ENCODE peak calls at places on chromosomes 6 and 20, in five cellular contexts. X is ovary, S is neuronal stem cell, I is GM23338, Q is heart right ventricle. H is an unnamed sample.
A peak's percentile ranks its signal among the peaks of the same experiment; 100 is the strongest.

GRCh38 chr6:40899684-40900155 is 139.3 kb downstream of the UNC5CL start:
- DNase-seq in S (no peak), Q (peak; percentile 15), X (no peak), I (no peak), H (no peak)

GRCh38 chr6:36242161-36242560 is 27.7 kb upstream of the PNPLA1 start:
- DNase-seq in Q (no peak), X (no peak), I (no peak), S (no peak), H (no peak)

GRCh38 chr20:57663241-57663640 is 43.0 kb upstream of the ZBP1 start:
- DNase-seq in I (no peak), X (peak; percentile 28), Q (no peak), S (no peak), H (peak; percentile 6)

GRCh38 chr6:52553158-52553557 is 23.7 kb downstream of the TRAM2 start:
- DNase-seq in S (no peak), X (no peak), Q (no peak), I (no peak), H (no peak)

GRCh38 chr6:88211446-88211845 is 45.3 kb upstream of the CNR1 start:
- DNase-seq in Q (no peak), X (no peak), S (no peak), I (peak; percentile 13), H (no peak)

GRCh38 chr6:48826318-48826595 is 636.8 kb downstream of the MMUT start:
- DNase-seq in I (no peak), X (no peak), S (no peak), Q (no peak), H (no peak)

GRCh38 chr6:164230259-164230658 is 815.7 kb downstream of the QKI start:
- DNase-seq in I (no peak), X (no peak), S (no peak), Q (no peak), H (no peak)

GRCh38 chr6:129133770-129134192 is 250.8 kb downstream of the LAMA2 start:
- DNase-seq in I (no peak), X (peak; percentile 39), S (no peak), Q (no peak), H (peak; percentile 50)

GRCh38 chr6:168823397-168824020 is 382.5 kb downstream of the SMOC2 start:
- DNase-seq in X (peak; percentile 80), Q (no peak), I (peak; percentile 19), S (peak; percentile 21), H (peak; percentile 73)

GRCh38 chr6:139473239-139473701 is 98.8 kb upstream of the CITED2 start:
- DNase-seq in Q (no peak), I (peak; percentile 34), S (no peak), X (peak; percentile 55), H (peak; percentile 32)

GRCh38 chr20:50762045-50762422 is 30.7 kb downstream of the PARD6B start:
- DNase-seq in X (no peak), S (no peak), Q (no peak), I (no peak), H (no peak)

GRCh38 chr6:4008324-4009047 is 70.5 kb downstream of the FAM217A start:
- DNase-seq in S (no peak), X (no peak), Q (no peak), I (peak; percentile 35), H (no peak)

GRCh38 chr20:19497064-19497463 is 261.0 kb upstream of the RIN2 start:
- DNase-seq in X (no peak), I (no peak), Q (no peak), S (no peak), H (no peak)

GRCh38 chr20:60249436-60249835 is 291.2 kb downstream of the CDH26 start:
- DNase-seq in I (no peak), Q (no peak), S (no peak), X (no peak), H (no peak)

GRCh38 chr20:34600892-34601653 is 42.6 kb downstream of the MAP1LC3A start:
- DNase-seq in S (no peak), X (no peak), I (no peak), Q (no peak), H (no peak)

GRCh38 chr6:56906752-56907151 is 48.2 kb upstream of the BEND6 start:
- DNase-seq in I (no peak), S (no peak), X (no peak), Q (no peak), H (no peak)

GRCh38 chr6:74170118-74170517 is 474.1 kb downstream of the CD109 start:
- DNase-seq in Q (no peak), S (no peak), X (no peak), I (no peak), H (no peak)

DNA sequence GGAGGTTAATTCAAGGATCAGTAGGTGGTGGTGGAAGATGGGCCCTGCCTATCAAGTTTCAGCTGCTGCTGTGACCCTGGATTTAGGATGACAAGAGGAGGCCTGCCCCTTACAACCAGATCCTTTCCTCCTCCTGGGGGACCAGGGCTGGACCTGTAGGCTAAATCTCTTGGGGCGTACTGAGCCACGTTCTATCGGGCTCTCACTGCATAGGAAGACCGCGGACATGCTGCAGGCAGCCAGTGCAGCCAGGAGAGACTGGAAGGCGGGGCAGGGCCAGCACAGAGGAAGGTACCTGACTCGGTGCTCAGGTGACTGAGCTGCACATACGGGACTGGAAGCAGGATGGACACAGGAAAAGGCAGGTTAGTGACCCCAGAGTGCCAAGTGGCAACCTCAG is 8.5 kb upstream of the SLA2 start:
- DNase-seq in X (no peak), I (no peak), S (no peak), Q (no peak), H (no peak)
- H3K27ac ChIP-seq in X (no peak overlapping the region), I (no peak overlapping the region), S (no peak overlapping the region), Q (no peak overlapping the region), H (no peak overlapping the region)

GRCh38 chr6:33298773-33299236 is at the start of gene RGL2:
- DNase-seq in Q (peak; percentile 90), S (no peak), I (peak; percentile 52), X (peak; percentile 88), H (peak; percentile 95)
- H3K4me1 ChIP-seq in Q (peaks cover 11% of the 10 kb centered on the region), S (peaks cover 5% of the 10 kb centered on the region), I (no peaks in the 10 kb centered on the region), X (peaks cover 9% of the 10 kb centered on the region), H (no peaks in the 10 kb centered on the region)

GRCh38 chr20:17896771-17897369 is 71.7 kb downstream of the SNX5 start:
- DNase-seq in I (no peak), S (no peak), Q (no peak), X (no peak), H (no peak)
- H3K27ac ChIP-seq in I (no peak overlapping the region), S (no peak overlapping the region), Q (peak overlapping the region; percentile 75), X (no peak overlapping the region), H (peak overlapping the region; percentile 79)

DNA sequence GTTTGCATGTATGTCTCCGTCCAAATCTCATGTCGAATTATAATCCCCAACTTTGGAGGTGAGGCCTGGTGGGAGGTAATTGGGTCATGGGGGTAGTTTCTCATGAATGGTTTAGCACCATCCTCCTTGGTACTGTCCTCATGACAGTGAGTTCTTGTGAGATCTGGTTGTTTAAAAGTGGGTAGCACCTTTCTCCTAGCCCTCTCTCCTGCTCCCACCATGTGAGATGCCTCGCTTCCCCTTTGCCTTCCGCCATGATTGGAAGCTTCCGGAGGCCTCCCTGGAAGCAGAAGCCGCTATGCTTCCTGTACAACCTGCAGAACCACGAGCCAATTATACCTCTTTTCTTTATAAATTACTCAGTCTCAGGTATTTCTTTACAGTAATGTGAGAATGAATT is 123.1 kb downstream of the FYN start:
- DNase-seq in Q (no peak), S (no peak), I (no peak), X (no peak), H (no peak)
- H3K4me1 ChIP-seq in Q (peaks cover 7% of the 10 kb centered on the region), S (peaks cover 20% of the 10 kb centered on the region), I (peaks cover 42% of the 10 kb centered on the region), X (peaks cover 3% of the 10 kb centered on the region), H (peaks cover 14% of the 10 kb centered on the region)

GRCh38 chr6:151101811-151102694 is 137.7 kb upstream of the AKAP12 start:
- DNase-seq in Q (no peak), I (no peak), X (no peak), S (no peak), H (no peak)
- H3K27ac ChIP-seq in Q (peak overlapping the region; percentile 52), I (no peak overlapping the region), X (peak overlapping the region; percentile 33), S (no peak overlapping the region), H (peak overlapping the region; percentile 32)

GRCh38 chr6:15461127-15461944 is 201.5 kb downstream of the DTNBP1 start:
- DNase-seq in Q (no peak), S (no peak), X (no peak), I (peak; percentile 63), H (no peak)

GRCh38 chr6:15457121-15457646 is 205.6 kb downstream of the DTNBP1 start:
- DNase-seq in S (no peak), Q (no peak), X (no peak), I (no peak), H (no peak)

GRCh38 chr6:15457903-15458530 is 204.8 kb downstream of the DTNBP1 start:
- DNase-seq in X (no peak), S (no peak), I (no peak), Q (no peak), H (no peak)

GRCh38 chr6:15462717-15463525 is 199.9 kb downstream of the DTNBP1 start:
- DNase-seq in Q (no peak), X (no peak), I (no peak), S (no peak), H (no peak)

GRCh38 chr6:15460110-15460727 is 202.6 kb downstream of the DTNBP1 start:
- DNase-seq in Q (no peak), S (no peak), I (no peak), X (no peak), H (no peak)
- H3K4me1 ChIP-seq in Q (no peaks in the 10 kb centered on the region), S (peaks cover 27% of the 10 kb centered on the region), I (peaks cover 76% of the 10 kb centered on the region), X (peaks cover 8% of the 10 kb centered on the region), H (peaks cover 10% of the 10 kb centered on the region)